ENCODE peak calls at places on chromosomes 2 and 18, in five cellular contexts. D is fibroblast of lung, M is body of pancreas, V is OCI-LY7, Y is HCT116. P is an unnamed sample.

GRCh38 chr2:240921319-240922233 is 15.4 kb downstream of the CROCC2 start:
- DNase-seq in M (peak), Y (no peak), D (peak), V (no peak), P (peak)

GRCh38 chr2:241636983-241637232 is at the start of gene THAP4:
- DNase-seq in M (peak), Y (no peak), V (no peak), D (no peak), P (peak)

GRCh38 chr18:73793386-73793785 is 354.2 kb downstream of the FBXO15 start:
- DNase-seq in M (no peak), Y (no peak), V (no peak), D (peak), P (no peak)

GRCh38 chr18:43634994-43635393 is 357.7 kb upstream of the SYT4 start:
- DNase-seq in M (no peak), Y (no peak), V (no peak), D (no peak), P (no peak)

GRCh38 chr2:191710411-191710900 is 32.5 kb downstream of the NABP1 start:
- DNase-seq in Y (no peak), V (no peak), D (peak), M (no peak), P (no peak)

GRCh38 chr18:69469444-69469919 is 68.8 kb downstream of the DOK6 start:
- DNase-seq in Y (peak), V (no peak), M (no peak), D (no peak), P (no peak)

GRCh38 chr2:121189011-121189410 is 96.0 kb downstream of the TFCP2L1 start:
- DNase-seq in M (no peak), Y (no peak), D (no peak), V (no peak), P (no peak)

GRCh38 chr2:33412920-33413319 is 63.5 kb upstream of the RASGRP3 start:
- DNase-seq in M (no peak), D (peak), V (no peak), Y (peak), P (no peak)

GRCh38 chr2:21006423-21007128 is 37.3 kb downstream of the APOB start:
- DNase-seq in V (no peak), Y (no peak), D (no peak), M (no peak), P (no peak)

GRCh38 chr2:174590928-174591648 is 6.5 kb downstream of the WIPF1 start:
- DNase-seq in V (no peak), D (peak), M (no peak), Y (no peak), P (no peak)

DNA sequence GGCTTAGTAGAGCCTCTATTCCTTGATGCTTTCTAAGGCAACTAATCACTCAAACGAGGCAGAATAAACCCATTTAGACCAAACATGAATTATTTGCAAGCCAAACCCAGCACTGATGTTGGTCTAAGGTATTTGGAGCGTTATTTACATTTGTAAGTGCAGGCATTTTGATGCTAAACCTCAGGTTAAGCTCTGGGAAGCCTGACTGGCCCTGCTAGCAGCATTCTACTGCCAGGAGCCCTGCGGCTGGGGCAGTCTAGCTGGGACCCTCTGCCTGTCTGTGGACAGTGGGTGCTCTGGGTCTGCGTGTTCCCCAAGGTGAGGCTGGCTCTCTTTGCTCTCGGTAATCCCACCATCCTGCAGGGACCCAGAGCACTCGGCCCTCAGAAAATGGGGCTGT is 173.2 kb upstream of the HS6ST1 start:
- DNase-seq in D (no peak), V (no peak), Y (no peak), M (no peak), P (no peak)
- H3K27ac ChIP-seq in D (no peak), V (no peak), Y (no peak), M (no peak), P (no peak)

DNA sequence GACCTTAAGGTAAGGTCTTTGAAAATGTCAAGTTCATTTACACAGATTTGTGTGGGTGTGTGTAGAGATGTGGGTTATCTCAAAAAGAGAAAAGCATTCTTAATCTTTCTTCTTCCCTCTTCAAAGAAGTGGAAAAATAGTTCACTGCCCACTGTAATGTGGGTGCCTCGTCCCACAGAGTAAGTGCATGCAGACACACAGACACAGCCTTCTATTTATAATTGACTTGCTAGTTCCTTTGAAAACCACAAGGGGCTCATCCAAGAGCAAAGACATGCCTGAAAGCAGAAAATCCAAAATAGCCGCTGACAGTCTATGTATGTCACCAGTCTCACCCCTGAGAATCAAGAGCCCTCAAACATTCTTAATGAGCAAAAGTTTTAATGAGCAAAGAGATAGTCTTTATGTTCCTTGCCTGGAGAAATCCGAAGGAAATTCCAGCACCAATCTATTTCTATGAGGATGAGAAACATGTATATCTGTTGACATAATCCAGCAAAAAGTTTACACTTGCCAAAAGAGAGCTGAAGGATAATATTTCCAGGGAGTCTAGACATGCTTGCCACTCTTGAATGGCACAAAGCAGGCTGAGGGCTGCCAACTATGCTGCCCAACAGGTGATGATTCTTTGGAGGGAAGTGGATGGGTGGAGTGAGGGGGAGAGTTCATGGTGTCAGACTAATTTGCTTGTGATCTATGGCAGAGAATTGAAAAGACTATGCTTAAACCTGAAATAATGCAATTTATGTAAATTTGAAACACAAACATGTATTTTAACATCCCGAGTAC is 93.9 kb downstream of the ACVR1 start:
- DNase-seq in Y (no peak), M (no peak), V (no peak), D (peak), P (no peak)
- TF ChIP-seq CTCF in Y (no peak), M (peak), V (no peak), D (peak), P (no peak)

DNA sequence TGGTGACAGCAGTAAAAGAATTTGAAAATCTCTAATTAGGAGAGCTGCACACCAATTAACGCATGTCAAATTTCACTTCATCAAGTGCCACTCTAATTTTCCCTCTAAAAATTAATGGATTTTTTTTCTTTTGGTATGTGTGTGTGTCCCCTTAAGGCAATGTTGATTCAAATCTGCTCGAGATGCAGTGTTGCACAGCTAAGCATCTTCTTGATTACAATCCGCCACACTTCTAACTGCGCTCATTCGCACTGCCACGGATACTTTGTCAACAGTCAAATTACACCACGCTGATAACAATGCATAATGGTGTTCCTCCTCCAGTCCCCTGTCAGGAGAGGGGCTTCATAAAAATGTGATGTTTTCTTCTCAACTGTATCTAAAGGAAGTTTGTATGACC is 261.4 kb downstream of the MEIS1 start:
- DNase-seq in M (no peak), Y (no peak), D (no peak), V (no peak), P (no peak)
- H3K27ac ChIP-seq in M (no peak), Y (no peak), D (peak), V (no peak), P (peak)

DNA sequence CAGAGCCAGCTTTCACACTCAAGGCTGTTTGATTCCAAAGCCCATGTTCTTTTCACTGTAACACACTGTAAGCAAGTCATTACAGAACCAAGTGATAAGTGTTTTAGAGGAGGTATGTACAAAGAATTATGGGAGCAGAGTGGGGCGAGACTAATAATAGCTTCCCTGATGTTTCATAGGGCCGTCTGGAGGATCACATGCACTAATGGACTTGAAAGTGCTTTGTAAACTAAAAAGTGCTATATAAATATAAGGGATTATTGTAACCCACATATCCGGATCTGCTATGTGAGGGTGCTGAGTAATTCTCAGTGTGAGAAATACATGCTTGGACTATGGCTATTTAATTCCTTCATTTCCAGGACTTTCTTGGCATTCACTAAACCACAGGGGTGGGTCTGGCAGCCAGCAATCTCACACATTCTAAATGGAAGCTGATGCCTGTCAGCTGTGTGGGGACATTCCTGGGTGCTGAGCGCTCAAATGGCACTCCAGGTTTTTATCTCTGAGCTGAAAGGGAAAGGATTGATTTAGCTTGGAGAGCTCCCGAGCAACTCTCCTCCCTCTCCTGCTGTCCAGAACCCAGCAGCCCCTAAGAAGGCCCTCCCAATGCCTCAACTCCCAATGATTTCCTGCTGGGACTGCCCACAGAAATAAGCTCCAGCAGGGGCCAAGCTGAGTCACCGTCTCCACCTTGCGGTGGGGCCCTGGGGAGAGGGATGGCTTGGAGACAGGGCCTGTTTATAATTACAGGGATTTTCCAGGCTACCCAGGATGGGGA is 222.8 kb downstream of the SOX11 start:
- DNase-seq in V (no peak), M (no peak), Y (no peak), D (peak), P (no peak)
- TF ChIP-seq CTCF in V (no peak), M (no peak), Y (no peak), D (no peak), P (no peak)

DNA sequence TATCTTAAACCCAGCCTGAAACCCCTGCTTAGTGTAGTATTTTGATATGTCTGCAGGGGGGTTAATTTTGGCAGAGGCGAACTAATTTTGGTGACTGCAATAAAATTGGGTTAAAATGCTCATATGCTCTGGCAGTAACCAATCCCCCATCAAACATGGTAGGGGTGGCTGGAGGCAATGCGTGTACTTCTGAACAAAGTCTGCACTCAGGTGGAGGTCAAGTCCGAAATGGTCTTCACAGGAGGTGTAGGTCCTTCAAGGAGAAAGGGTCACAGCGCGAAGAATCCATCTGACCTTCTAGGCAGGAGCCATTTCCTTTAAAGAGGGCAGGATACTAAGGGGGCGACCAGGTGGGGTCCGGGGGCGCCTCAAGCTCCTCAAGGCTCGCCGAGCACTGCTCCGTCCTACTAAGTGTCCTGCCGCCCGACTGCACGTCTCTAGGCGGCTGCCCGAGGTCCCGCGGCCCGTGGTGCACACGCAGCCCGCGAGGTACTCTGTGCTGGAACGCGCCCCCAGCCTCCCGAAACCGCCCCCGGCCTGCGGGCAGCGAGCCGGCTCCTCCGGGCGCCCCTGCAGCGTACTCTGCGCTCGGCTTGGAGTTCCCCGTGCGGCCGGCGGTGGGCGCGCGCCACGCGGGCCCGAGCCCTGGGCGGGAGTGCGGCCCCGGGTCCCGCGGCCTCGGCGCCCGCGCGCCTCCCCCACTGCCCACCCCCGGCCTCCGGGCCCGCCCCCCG is 1.7 kb upstream of the LDLRAD4 start:
- DNase-seq in V (no peak), D (peak), Y (no peak), M (peak), P (peak)
- H3K27ac ChIP-seq in V (no peak), D (no peak), Y (no peak), M (peak), P (peak)

GRCh38 chr18:40094441-40094840 is 1860.6 kb upstream of the PIK3C3 start:
- DNase-seq in D (peak), M (no peak), V (no peak), Y (no peak), P (no peak)

GRCh38 chr18:40096675-40097074 is 1858.4 kb upstream of the PIK3C3 start:
- DNase-seq in Y (no peak), M (no peak), D (peak), V (no peak), P (no peak)
- TF ChIP-seq CTCF in Y (no peak), M (no peak), D (no peak), V (no peak), P (no peak)

DNA sequence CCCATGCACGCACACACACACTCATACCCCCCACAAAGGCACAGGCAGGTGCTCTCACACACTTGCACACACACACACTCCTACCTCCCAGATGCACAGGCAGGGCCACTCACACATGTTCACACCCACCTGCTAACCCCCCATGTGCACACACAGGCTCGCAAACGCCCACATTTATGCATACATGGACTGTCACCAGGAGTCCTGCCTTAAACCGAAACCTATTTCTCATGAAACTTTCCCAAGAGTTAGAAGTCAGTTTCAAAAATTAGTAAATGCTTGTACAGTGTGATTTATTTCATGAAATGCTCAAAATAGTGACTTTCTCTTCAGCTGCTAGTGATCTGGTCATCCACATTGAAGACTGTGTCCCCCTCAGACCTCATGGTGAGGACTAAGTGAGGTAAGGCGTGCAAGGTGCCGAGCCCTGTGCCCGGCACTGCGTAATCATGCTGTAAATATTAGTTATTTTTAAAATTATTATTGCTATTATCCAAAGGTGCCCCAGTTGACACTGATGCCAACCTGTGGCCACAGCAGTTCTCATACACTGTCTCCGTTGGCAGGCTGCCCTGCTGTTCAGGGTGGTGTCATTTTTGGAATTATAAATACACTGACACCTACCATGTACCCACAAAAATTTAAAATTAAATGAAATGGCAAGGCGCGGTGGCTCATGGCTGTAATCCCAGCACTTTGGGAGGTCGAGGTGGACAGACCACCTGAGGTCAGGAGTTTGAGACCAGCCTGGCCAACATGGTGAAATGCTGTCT is 12.4 kb downstream of the CNNM4 start:
- DNase-seq in M (no peak), D (no peak), Y (no peak), V (no peak), P (no peak)
- H3K27ac ChIP-seq in M (no peak), D (no peak), Y (no peak), V (peak), P (no peak)